ENCODE peak calls at places on chromosomes 2 and 18, in six cellular contexts. T, G, I, B, R and Q are unnamed samples.

GRCh38 chr2:28528206-28528605 is 32.3 kb downstream of the PLB1 start:
- DNase-seq in T (no peak), G (no peak), I (no peak), B (no peak), R (no peak), Q (no peak)

GRCh38 chr18:8937112-8937641 is 165.3 kb upstream of the NDUFV2 start:
- DNase-seq in T (no peak), G (no peak), I (no peak), B (no peak), R (no peak), Q (no peak)

GRCh38 chr2:122707224-122707824 is 951.9 kb downstream of the TSN start:
- DNase-seq in T (no peak), G (no peak), I (no peak), B (no peak), R (no peak), Q (no peak)

GRCh38 chr2:136225950-136226835 is 108.2 kb upstream of the CXCR4 start:
- DNase-seq in T (no peak), G (no peak), I (no peak), B (no peak), R (no peak), Q (no peak)

GRCh38 chr18:74529378-74529777 is 4.9 kb upstream of the CNDP1 start:
- DNase-seq in T (no peak), G (no peak), I (no peak), B (no peak), R (no peak), Q (no peak)

GRCh38 chr2:16978291-16978690 is 312.7 kb upstream of the CYRIA start:
- DNase-seq in T (no peak), G (no peak), I (no peak), B (no peak), R (no peak), Q (no peak)

GRCh38 chr18:62585274-62586147 is 62.7 kb downstream of the ZCCHC2 start:
- DNase-seq in T (no peak), G (no peak), I (no peak), B (peak; percentile 41), R (no peak), Q (no peak)

GRCh38 chr2:221999702-222000101 is 299.1 kb downstream of the PAX3 start:
- DNase-seq in T (peak; percentile 54), G (no peak), I (no peak), B (no peak), R (peak; percentile 64), Q (no peak)

GRCh38 chr2:231394201-231395141 is 1.0 kb upstream of the B3GNT7 start:
- DNase-seq in T (no peak), G (peak; percentile 66), I (no peak), B (peak; percentile 78), R (no peak), Q (no peak)

GRCh38 chr2:86368181-86368824 is 30.9 kb upstream of the REEP1 start:
- DNase-seq in T (peak; percentile 48), G (peak; percentile 53), I (no peak), B (peak; percentile 78), R (peak; percentile 50), Q (peak; percentile 40)

GRCh38 chr2:111667542-111668273 is 216.3 kb downstream of the ANAPC1 start:
- DNase-seq in T (peak; percentile 68), G (peak; percentile 38), I (peak; percentile 39), B (peak; percentile 24), R (peak; percentile 69), Q (no peak)

GRCh38 chr18:11096839-11097750 is 52.3 kb downstream of the PIEZO2 start:
- DNase-seq in T (peak; percentile 10), G (no peak), I (no peak), B (no peak), R (no peak), Q (no peak)

GRCh38 chr2:16425462-16426336 is 239.9 kb downstream of the CYRIA start:
- DNase-seq in T (no peak), G (peak; percentile 82), I (no peak), B (no peak), R (peak; percentile 55), Q (no peak)

GRCh38 chr2:37809525-37809924 is 115.6 kb upstream of the RMDN2 start:
- DNase-seq in T (no peak), G (peak; percentile 62), I (no peak), B (no peak), R (peak; percentile 65), Q (no peak)

GRCh38 chr2:85983766-85984165 is 95.0 kb upstream of the ST3GAL5 start:
- DNase-seq in T (no peak), G (no peak), I (no peak), B (no peak), R (no peak), Q (no peak)

GRCh38 chr2:99775585-99775984 is 285.8 kb upstream of the REV1 start:
- DNase-seq in T (peak; percentile 9), G (no peak), I (no peak), B (no peak), R (no peak), Q (no peak)

GRCh38 chr2:108981846-108982245 is 7.2 kb downstream of the EDAR start:
- DNase-seq in T (no peak), G (no peak), I (no peak), B (no peak), R (no peak), Q (no peak)

GRCh38 chr2:224403657-224404056 is 1.8 kb upstream of the FAM124B start:
- DNase-seq in T (no peak), G (no peak), I (no peak), B (no peak), R (no peak), Q (no peak)

GRCh38 chr18:2538236-2538635 is 33.1 kb downstream of the METTL4 start:
- DNase-seq in T (no peak), G (no peak), I (no peak), B (no peak), R (no peak), Q (no peak)

GRCh38 chr2:120465989-120466703 is 120.2 kb downstream of the INHBB start:
- DNase-seq in T (no peak), G (peak; percentile 17), I (no peak), B (peak; percentile 89), R (no peak), Q (no peak)

GRCh38 chr2:207254526-207255464 is 89.0 kb upstream of the KLF7 start:
- DNase-seq in T (no peak), G (no peak), I (no peak), B (no peak), R (peak; percentile 59), Q (no peak)

GRCh38 chr2:195674491-195675226 is 17.6 kb downstream of the SLC39A10 start:
- DNase-seq in T (peak; percentile 48), G (no peak), I (no peak), B (no peak), R (no peak), Q (no peak)

GRCh38 chr2:200703132-200703925 is 108.4 kb upstream of the BZW1 start:
- DNase-seq in T (peak; percentile 41), G (peak; percentile 38), I (no peak), B (no peak), R (peak; percentile 77), Q (no peak)

GRCh38 chr2:239257511-239257937 is 143.3 kb downstream of the HDAC4 start:
- DNase-seq in T (peak; percentile 84), G (no peak), I (no peak), B (no peak), R (peak; percentile 77), Q (no peak)

GRCh38 chr2:232438951-232439757 is 16.8 kb upstream of the ALPI start:
- DNase-seq in T (no peak), G (no peak), I (no peak), B (peak; percentile 71), R (peak; percentile 43), Q (no peak)
- TF ChIP-seq CTCF in T (peak; percentile 18), G (peak; percentile 40), I (peak; percentile 53), B (no peak), R (peak; percentile 51), Q (peak; percentile 28)

GRCh38 chr2:214696681-214697080 is 112.8 kb downstream of the BARD1 start:
- DNase-seq in T (no peak), G (no peak), I (no peak), B (no peak), R (no peak), Q (no peak)

GRCh38 chr2:214699236-214699635 is 110.2 kb downstream of the BARD1 start:
- DNase-seq in T (no peak), G (no peak), I (no peak), B (no peak), R (peak; percentile 54), Q (no peak)

DNA sequence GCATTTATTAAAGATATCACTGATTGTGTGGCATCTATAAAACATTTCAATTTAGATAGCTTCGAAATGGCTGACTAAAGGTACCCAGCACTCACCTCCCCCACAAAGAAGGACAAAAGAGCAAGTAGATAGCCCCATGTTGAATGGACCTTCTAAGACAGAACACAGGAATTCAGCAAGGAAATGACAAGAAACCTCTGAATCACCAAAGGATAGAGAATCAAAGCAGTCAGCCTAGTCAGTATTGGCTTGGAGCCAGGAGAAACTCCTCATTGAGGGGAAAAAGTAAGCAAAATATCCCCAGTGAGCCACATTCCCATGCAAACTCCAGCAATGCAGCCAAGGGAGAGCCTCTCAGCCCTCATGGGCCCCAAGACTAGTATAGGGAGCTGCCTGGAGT is 113.7 kb downstream of the BARD1 start:
- DNase-seq in T (no peak), G (no peak), I (no peak), B (no peak), R (no peak), Q (no peak)
- TF ChIP-seq CTCF in T (no peak), G (no peak), I (no peak), B (no peak), R (no peak), Q (no peak)

DNA sequence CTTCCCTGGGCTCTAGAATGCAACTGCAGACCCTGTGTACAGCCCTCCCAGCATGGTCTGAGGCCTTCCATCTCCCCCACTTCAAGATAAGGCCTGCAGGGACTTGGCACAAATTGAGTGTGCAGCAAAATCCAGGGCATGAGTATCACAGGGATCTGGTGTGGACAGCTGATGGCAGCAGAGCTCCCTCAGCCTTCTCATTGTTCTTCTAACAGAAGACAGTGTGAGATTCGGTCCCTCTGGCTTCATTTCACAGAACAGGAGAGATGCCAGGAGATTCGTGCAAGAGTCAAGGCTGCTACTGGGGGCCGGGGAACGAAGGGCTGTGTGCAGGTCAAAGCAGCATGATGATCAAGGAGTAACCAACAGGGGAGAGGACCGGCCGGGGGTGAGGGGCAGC is 85.8 kb downstream of the UXS1 start:
- DNase-seq in T (peak; percentile 29), G (no peak), I (no peak), B (no peak), R (peak; percentile 6), Q (no peak)
- TF ChIP-seq CTCF in T (peak; percentile 50), G (no peak), I (peak; percentile 22), B (no peak), R (peak; percentile 8), Q (peak; percentile 28)

DNA sequence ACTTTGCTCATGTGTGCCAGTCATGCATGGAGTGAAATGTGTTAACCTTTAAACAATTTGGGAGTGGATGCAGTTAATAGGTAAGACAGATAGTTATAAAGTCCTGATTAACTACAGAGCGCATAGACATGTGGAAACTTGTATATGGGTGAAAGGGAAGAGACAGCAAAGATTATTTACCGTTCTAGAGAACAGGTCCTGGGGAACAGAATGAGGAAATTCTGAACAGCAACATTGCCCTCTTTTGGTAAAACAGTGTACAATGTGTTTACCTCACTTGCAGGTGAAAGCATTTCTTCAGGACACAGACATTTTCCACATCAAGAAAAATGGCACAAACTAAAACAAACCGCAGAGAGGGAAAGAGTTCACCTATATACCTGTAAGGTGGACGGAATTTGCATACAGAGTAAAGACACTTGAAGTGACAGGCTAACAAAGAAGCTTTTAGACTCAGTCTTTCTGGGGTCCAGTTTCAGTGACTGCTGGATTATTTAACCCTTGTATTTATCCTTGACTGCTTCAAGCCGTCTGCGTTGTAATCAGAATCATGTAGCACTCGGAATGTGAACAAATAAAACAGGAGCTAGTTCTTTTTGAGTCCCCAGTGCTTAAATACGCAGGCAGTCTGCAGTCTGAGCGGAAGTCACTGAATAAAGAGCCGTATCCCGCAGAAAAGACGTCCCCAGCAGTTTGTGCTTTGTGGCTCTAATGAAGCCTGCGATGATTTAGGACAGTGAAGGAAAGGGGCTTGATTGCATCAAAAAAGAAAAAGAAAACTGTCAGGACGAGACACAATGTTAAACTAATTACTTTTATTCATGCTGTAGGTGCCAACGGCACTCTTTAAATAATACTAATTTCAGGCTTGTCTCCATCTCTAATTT is 364.8 kb upstream of the GALNT5 start:
- DNase-seq in T (peak; percentile 21), G (no peak), I (no peak), B (peak; percentile 49), R (peak; percentile 80), Q (no peak)
- TF ChIP-seq CTCF in T (peak; percentile 35), G (peak; percentile 36), I (peak; percentile 19), B (no peak), R (peak; percentile 39), Q (peak; percentile 84)